ENCODE peak calls at places on chromosomes 12 and 14, in four cellular contexts. One of them, this sample, is unnamed.

GRCh38 chr12:26128180-26128579 is 3.3 kb upstream of the BHLHE41 start:
- DNase-seq in smooth muscle cell of the brain vasculature: no peak
- DNase-seq in amniotic epithelial cell: no peak
- DNase-seq in activated CD4-positive, CD25-positive, alpha-beta regulatory T cell: no peak
- DNase-seq in this sample: no peak

GRCh38 chr12:41795066-41795465 is 349.6 kb downstream of the GXYLT1 start:
- DNase-seq in smooth muscle cell of the brain vasculature: no peak
- DNase-seq in amniotic epithelial cell: no peak
- DNase-seq in activated CD4-positive, CD25-positive, alpha-beta regulatory T cell: no peak
- DNase-seq in this sample: no peak

GRCh38 chr12:48105321-48105866 is 485 bp downstream of the SENP1 start:
- DNase-seq in smooth muscle cell of the brain vasculature: no peak
- DNase-seq in activated CD4-positive, CD25-positive, alpha-beta regulatory T cell: peak; percentile 29
- DNase-seq in amniotic epithelial cell: peak; percentile 22
- DNase-seq in this sample: peak; percentile 3

GRCh38 chr14:98974113-98974512 is 297.9 kb downstream of the BCL11B start:
- DNase-seq in activated CD4-positive, CD25-positive, alpha-beta regulatory T cell: no peak
- DNase-seq in smooth muscle cell of the brain vasculature: no peak
- DNase-seq in amniotic epithelial cell: no peak
- DNase-seq in this sample: no peak

GRCh38 chr12:49084438-49084837 is 10.2 kb downstream of the DHH start:
- DNase-seq in activated CD4-positive, CD25-positive, alpha-beta regulatory T cell: no peak
- DNase-seq in smooth muscle cell of the brain vasculature: no peak
- DNase-seq in amniotic epithelial cell: no peak
- DNase-seq in this sample: no peak

GRCh38 chr12:54373619-54374554 is 9.6 kb upstream of the GPR84 start:
- DNase-seq in smooth muscle cell of the brain vasculature: no peak
- DNase-seq in amniotic epithelial cell: no peak
- DNase-seq in activated CD4-positive, CD25-positive, alpha-beta regulatory T cell: no peak
- DNase-seq in this sample: no peak

GRCh38 chr12:79997115-79997805 is 62.4 kb upstream of the PPP1R12A start:
- DNase-seq in activated CD4-positive, CD25-positive, alpha-beta regulatory T cell: no peak
- DNase-seq in smooth muscle cell of the brain vasculature: peak; percentile 20
- DNase-seq in amniotic epithelial cell: no peak
- DNase-seq in this sample: peak; percentile 25

GRCh38 chr14:92615451-92615850 is 101.9 kb downstream of the RIN3 start:
- DNase-seq in activated CD4-positive, CD25-positive, alpha-beta regulatory T cell: no peak
- DNase-seq in smooth muscle cell of the brain vasculature: no peak
- DNase-seq in amniotic epithelial cell: no peak
- DNase-seq in this sample: no peak

GRCh38 chr12:18428416-18428815 is 167.1 kb downstream of the PIK3C2G start:
- DNase-seq in activated CD4-positive, CD25-positive, alpha-beta regulatory T cell: no peak
- DNase-seq in amniotic epithelial cell: peak; percentile 15
- DNase-seq in smooth muscle cell of the brain vasculature: no peak
- DNase-seq in this sample: no peak

GRCh38 chr12:56836317-56836716 is 73.2 kb downstream of the HSD17B6 start:
- DNase-seq in smooth muscle cell of the brain vasculature: no peak
- DNase-seq in amniotic epithelial cell: peak; percentile 57
- DNase-seq in activated CD4-positive, CD25-positive, alpha-beta regulatory T cell: no peak
- DNase-seq in this sample: peak; percentile 46

GRCh38 chr12:67426067-67426466 is 156.9 kb downstream of the CAND1 start:
- DNase-seq in amniotic epithelial cell: peak; percentile 78
- DNase-seq in activated CD4-positive, CD25-positive, alpha-beta regulatory T cell: no peak
- DNase-seq in smooth muscle cell of the brain vasculature: peak; percentile 95
- DNase-seq in this sample: no peak

GRCh38 chr12:3453947-3454675 is 36.9 kb upstream of the PRMT8 start:
- DNase-seq in activated CD4-positive, CD25-positive, alpha-beta regulatory T cell: no peak
- DNase-seq in smooth muscle cell of the brain vasculature: peak; percentile 13
- DNase-seq in amniotic epithelial cell: peak; percentile 10
- DNase-seq in this sample: peak; percentile 17

GRCh38 chr12:106145539-106146447 is 7.0 kb upstream of the NUAK1 start:
- DNase-seq in smooth muscle cell of the brain vasculature: no peak
- DNase-seq in activated CD4-positive, CD25-positive, alpha-beta regulatory T cell: no peak
- DNase-seq in amniotic epithelial cell: peak; percentile 26
- DNase-seq in this sample: no peak

This sample was measured in GM04503.